ENCODE peak calls at places on chromosomes 4 and X, in four cellular contexts. S is amniotic stem cell; Y is activated T-helper 1 cell treated with anti-CD3 and anti-CD28 coated beads, Interleukin-2, amount 50 U/mL, for 16 hours; P is A549. D is an unnamed sample.

GRCh38 chr4:53490965-53491622 is 100.2 kb downstream of the LNX1 start:
- DNase-seq in S (peak), Y (no peak), P (peak), D (peak)

GRCh38 chr4:41814565-41814964 is 66.0 kb upstream of the PHOX2B start:
- DNase-seq in S (no peak), Y (no peak), P (peak), D (no peak)

GRCh38 chr4:3517731-3518510 is 14.3 kb downstream of the LRPAP1 start:
- DNase-seq in S (no peak), Y (no peak), P (no peak), D (no peak)

GRCh38 chr4:121712001-121712655 is 15.3 kb upstream of the ANXA5 start:
- DNase-seq in S (no peak), Y (no peak), P (no peak), D (no peak)

GRCh38 chr4:1723131-1723801 is 1.9 kb downstream of the TACC3 start:
- DNase-seq in S (no peak), Y (peak), P (no peak), D (no peak)

GRCh38 chr4:151866266-151866918 is 105.6 kb upstream of the GATB start:
- DNase-seq in S (no peak), Y (no peak), P (no peak), D (no peak)

GRCh38 chrX:83145910-83146309 is 362.2 kb upstream of the POU3F4 start:
- DNase-seq in S (no peak), Y (no peak), P (no peak), D (no peak)

GRCh38 chrX:129115104-129115503 is 408.2 kb downstream of the SMARCA1 start:
- DNase-seq in S (no peak), Y (no peak), P (peak), D (peak)

GRCh38 chr4:1170805-1171305 is 1.5 kb downstream of the SPON2 start:
- DNase-seq in S (no peak), Y (no peak), P (no peak), D (no peak)

GRCh38 chrX:130566028-130566683 is 164.4 kb downstream of the RBMX2 start:
- DNase-seq in S (no peak), Y (no peak), P (no peak), D (no peak)

GRCh38 chr4:41258783-41259182 is 2.1 kb downstream of the UCHL1 start:
- DNase-seq in S (peak), Y (no peak), P (peak), D (peak)

GRCh38 chrX:13506574-13506973 is 62.8 kb upstream of the EGFL6 start:
- DNase-seq in S (peak), Y (peak), P (peak), D (peak)

GRCh38 chr4:1881709-1882108 is 10.5 kb downstream of the NSD2 start:
- DNase-seq in S (no peak), Y (no peak), P (no peak), D (no peak)

GRCh38 chr4:37471971-37472370 is 214.2 kb downstream of the RELL1 start:
- DNase-seq in S (no peak), Y (no peak), P (peak), D (peak)

GRCh38 chrX:45850197-45850774 is 649.6 kb upstream of the DIPK2B start:
- DNase-seq in S (no peak), Y (peak), P (peak), D (peak)

D was measured in Caki2.